ENCODE peak calls at places on chromosomes 7 and 10, in ten cellular contexts. One of them, this sample, is unnamed.

GRCh38 chr7:73515184-73515583 is 6.9 kb downstream of the BAZ1B start:
- DNase-seq in heart left ventricle: no peak
- DNase-seq in choroid plexus epithelial cell: no peak
- DNase-seq in brain microvascular endothelial cell: no peak
- DNase-seq in cardiac fibroblast: no peak
- DNase-seq in stomach: no peak
- DNase-seq in HCT116: no peak
- DNase-seq in gastrocnemius medialis: no peak
- DNase-seq in heart right ventricle: no peak
- DNase-seq in suprapubic skin: no peak
- DNase-seq in this sample: no peak

GRCh38 chr7:101915000-101915399 is 97.6 kb downstream of the CUX1 start:
- DNase-seq in cardiac fibroblast: no peak
- DNase-seq in gastrocnemius medialis: peak; percentile 76
- DNase-seq in stomach: no peak
- DNase-seq in brain microvascular endothelial cell: no peak
- DNase-seq in heart left ventricle: peak; percentile 81
- DNase-seq in suprapubic skin: peak; percentile 68
- DNase-seq in choroid plexus epithelial cell: no peak
- DNase-seq in HCT116: no peak
- DNase-seq in heart right ventricle: peak; percentile 63
- DNase-seq in this sample: no peak

GRCh38 chr7:2996141-2996540 is 47.5 kb downstream of the CARD11 start:
- DNase-seq in suprapubic skin: no peak
- DNase-seq in cardiac fibroblast: no peak
- DNase-seq in choroid plexus epithelial cell: no peak
- DNase-seq in brain microvascular endothelial cell: no peak
- DNase-seq in heart left ventricle: no peak
- DNase-seq in HCT116: no peak
- DNase-seq in gastrocnemius medialis: no peak
- DNase-seq in stomach: no peak
- DNase-seq in heart right ventricle: no peak
- DNase-seq in this sample: no peak

GRCh38 chr10:29067161-29067560 is 221.7 kb upstream of the LYZL1 start:
- DNase-seq in suprapubic skin: no peak
- DNase-seq in heart right ventricle: no peak
- DNase-seq in HCT116: no peak
- DNase-seq in stomach: no peak
- DNase-seq in heart left ventricle: no peak
- DNase-seq in gastrocnemius medialis: no peak
- DNase-seq in brain microvascular endothelial cell: peak; percentile 16
- DNase-seq in choroid plexus epithelial cell: peak; percentile 56
- DNase-seq in cardiac fibroblast: peak; percentile 6
- DNase-seq in this sample: peak; percentile 95

GRCh38 chr7:68224041-68224534 is 1227.5 kb downstream of the TYW1 start:
- DNase-seq in heart right ventricle: no peak
- DNase-seq in HCT116: no peak
- DNase-seq in suprapubic skin: no peak
- DNase-seq in stomach: no peak
- DNase-seq in brain microvascular endothelial cell: no peak
- DNase-seq in heart left ventricle: no peak
- DNase-seq in choroid plexus epithelial cell: no peak
- DNase-seq in cardiac fibroblast: no peak
- DNase-seq in gastrocnemius medialis: peak; percentile 16
- DNase-seq in this sample: no peak

GRCh38 chr10:102701272-102701671 is 12.9 kb downstream of the ARL3 start:
- DNase-seq in cardiac fibroblast: no peak
- DNase-seq in gastrocnemius medialis: no peak
- DNase-seq in heart left ventricle: no peak
- DNase-seq in brain microvascular endothelial cell: no peak
- DNase-seq in suprapubic skin: no peak
- DNase-seq in heart right ventricle: no peak
- DNase-seq in choroid plexus epithelial cell: no peak
- DNase-seq in stomach: no peak
- DNase-seq in HCT116: no peak
- DNase-seq in this sample: no peak

GRCh38 chr7:143384148-143384547 is 3.0 kb downstream of the ZYX start:
- DNase-seq in cardiac fibroblast: peak; percentile 78
- DNase-seq in heart left ventricle: no peak
- DNase-seq in choroid plexus epithelial cell: peak; percentile 58
- DNase-seq in suprapubic skin: no peak
- DNase-seq in gastrocnemius medialis: peak; percentile 38
- DNase-seq in brain microvascular endothelial cell: peak; percentile 35
- DNase-seq in heart right ventricle: no peak
- DNase-seq in stomach: no peak
- DNase-seq in HCT116: no peak
- DNase-seq in this sample: no peak

GRCh38 chr7:151296202-151296992 is 45.2 kb upstream of the NUB1 start:
- DNase-seq in suprapubic skin: no peak
- DNase-seq in choroid plexus epithelial cell: no peak
- DNase-seq in heart left ventricle: no peak
- DNase-seq in heart right ventricle: no peak
- DNase-seq in stomach: no peak
- DNase-seq in cardiac fibroblast: no peak
- DNase-seq in HCT116: no peak
- DNase-seq in brain microvascular endothelial cell: no peak
- DNase-seq in gastrocnemius medialis: no peak
- DNase-seq in this sample: no peak

DNA sequence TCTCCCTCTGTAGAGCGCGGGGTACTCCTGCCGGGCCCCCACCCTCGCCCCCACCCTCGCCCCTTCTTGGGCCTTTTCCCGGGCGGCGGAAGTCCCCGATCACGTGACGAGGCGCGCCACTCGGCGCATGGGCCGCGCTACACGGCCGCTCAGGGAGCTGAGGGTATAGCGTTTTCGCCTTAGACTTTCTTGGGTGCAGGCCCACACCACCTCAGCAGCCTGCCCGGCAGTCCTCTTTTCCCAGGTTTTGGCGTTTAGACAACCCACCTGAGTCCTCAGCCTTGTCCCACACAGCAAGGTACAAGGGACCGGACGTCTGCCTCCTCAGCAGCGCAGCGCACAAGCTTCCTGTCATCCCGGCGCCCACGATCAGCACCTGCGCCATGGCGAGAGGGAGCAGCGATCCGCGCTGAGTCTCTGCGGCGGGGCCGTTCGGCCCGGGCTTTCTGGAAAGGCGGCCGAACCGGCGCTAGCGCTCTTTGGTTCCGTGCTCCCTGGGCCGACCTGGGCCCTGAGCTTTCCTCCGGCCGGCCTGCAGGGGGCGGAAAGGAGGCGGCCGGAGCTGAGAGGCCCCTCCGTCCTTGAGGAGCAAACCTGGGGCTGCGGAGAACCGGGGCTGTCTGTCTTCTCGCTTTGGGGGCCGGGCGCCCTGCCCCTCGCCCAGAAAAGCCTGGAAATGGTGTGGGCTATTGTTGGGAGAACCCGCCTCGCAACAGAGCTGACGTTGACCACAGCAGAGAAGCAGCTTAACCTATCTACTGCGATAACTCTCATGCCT is at the start of gene RNLS:
- DNase-seq in HCT116: no peak
- DNase-seq in stomach: peak; percentile 51
- DNase-seq in gastrocnemius medialis: peak; percentile 66
- DNase-seq in choroid plexus epithelial cell: peak; percentile 70
- DNase-seq in heart left ventricle: peak; percentile 79
- DNase-seq in suprapubic skin: peak; percentile 81
- DNase-seq in cardiac fibroblast: peak; percentile 62
- DNase-seq in brain microvascular endothelial cell: peak; percentile 19
- DNase-seq in heart right ventricle: peak; percentile 80
- DNase-seq in this sample: no peak
- H3K4me3 ChIP-seq in HCT116: no peak within 1 kb of the TSS
- H3K4me3 ChIP-seq in stomach: peak within 1 kb of the TSS; percentile 56
- H3K4me3 ChIP-seq in gastrocnemius medialis: peak within 1 kb of the TSS; percentile 97
- H3K4me3 ChIP-seq in choroid plexus epithelial cell: peak within 1 kb of the TSS; percentile 77
- H3K4me3 ChIP-seq in heart left ventricle: peak within 1 kb of the TSS; percentile 73
- H3K4me3 ChIP-seq in suprapubic skin: peak within 1 kb of the TSS; percentile 64
- H3K4me3 ChIP-seq in cardiac fibroblast: peak within 1 kb of the TSS; percentile 47
- H3K4me3 ChIP-seq in brain microvascular endothelial cell: peak within 1 kb of the TSS; percentile 70
- H3K4me3 ChIP-seq in heart right ventricle: peak within 1 kb of the TSS; percentile 74
- H3K4me3 ChIP-seq in this sample: peak within 1 kb of the TSS; percentile 54

GRCh38 chr7:140179339-140179738 is 2.6 kb upstream of the KDM7A start:
- DNase-seq in HCT116: no peak
- DNase-seq in suprapubic skin: no peak
- DNase-seq in stomach: no peak
- DNase-seq in cardiac fibroblast: no peak
- DNase-seq in heart right ventricle: no peak
- DNase-seq in choroid plexus epithelial cell: no peak
- DNase-seq in gastrocnemius medialis: no peak
- DNase-seq in brain microvascular endothelial cell: no peak
- DNase-seq in heart left ventricle: no peak
- DNase-seq in this sample: no peak

GRCh38 chr7:140175221-140176218 is 1.3 kb downstream of the KDM7A start:
- DNase-seq in suprapubic skin: peak; percentile 98
- DNase-seq in stomach: peak; percentile 94
- DNase-seq in brain microvascular endothelial cell: peak; percentile 95
- DNase-seq in heart right ventricle: peak; percentile 88
- DNase-seq in choroid plexus epithelial cell: peak; percentile 96
- DNase-seq in gastrocnemius medialis: peak; percentile 94
- DNase-seq in heart left ventricle: peak; percentile 93
- DNase-seq in HCT116: peak; percentile 91
- DNase-seq in cardiac fibroblast: peak; percentile 98
- DNase-seq in this sample: peak; percentile 81

GRCh38 chr7:140176271-140176701 is 497 bp downstream of the KDM7A start:
- DNase-seq in cardiac fibroblast: no peak
- DNase-seq in stomach: peak; percentile 27
- DNase-seq in heart right ventricle: peak; percentile 35
- DNase-seq in brain microvascular endothelial cell: no peak
- DNase-seq in heart left ventricle: no peak
- DNase-seq in suprapubic skin: no peak
- DNase-seq in choroid plexus epithelial cell: no peak
- DNase-seq in HCT116: no peak
- DNase-seq in gastrocnemius medialis: no peak
- DNase-seq in this sample: no peak

GRCh38 chr7:140174217-140174616 is 2.6 kb downstream of the KDM7A start:
- DNase-seq in brain microvascular endothelial cell: no peak
- DNase-seq in cardiac fibroblast: no peak
- DNase-seq in stomach: no peak
- DNase-seq in gastrocnemius medialis: no peak
- DNase-seq in suprapubic skin: no peak
- DNase-seq in heart right ventricle: no peak
- DNase-seq in heart left ventricle: no peak
- DNase-seq in choroid plexus epithelial cell: no peak
- DNase-seq in HCT116: no peak
- DNase-seq in this sample: no peak

DNA sequence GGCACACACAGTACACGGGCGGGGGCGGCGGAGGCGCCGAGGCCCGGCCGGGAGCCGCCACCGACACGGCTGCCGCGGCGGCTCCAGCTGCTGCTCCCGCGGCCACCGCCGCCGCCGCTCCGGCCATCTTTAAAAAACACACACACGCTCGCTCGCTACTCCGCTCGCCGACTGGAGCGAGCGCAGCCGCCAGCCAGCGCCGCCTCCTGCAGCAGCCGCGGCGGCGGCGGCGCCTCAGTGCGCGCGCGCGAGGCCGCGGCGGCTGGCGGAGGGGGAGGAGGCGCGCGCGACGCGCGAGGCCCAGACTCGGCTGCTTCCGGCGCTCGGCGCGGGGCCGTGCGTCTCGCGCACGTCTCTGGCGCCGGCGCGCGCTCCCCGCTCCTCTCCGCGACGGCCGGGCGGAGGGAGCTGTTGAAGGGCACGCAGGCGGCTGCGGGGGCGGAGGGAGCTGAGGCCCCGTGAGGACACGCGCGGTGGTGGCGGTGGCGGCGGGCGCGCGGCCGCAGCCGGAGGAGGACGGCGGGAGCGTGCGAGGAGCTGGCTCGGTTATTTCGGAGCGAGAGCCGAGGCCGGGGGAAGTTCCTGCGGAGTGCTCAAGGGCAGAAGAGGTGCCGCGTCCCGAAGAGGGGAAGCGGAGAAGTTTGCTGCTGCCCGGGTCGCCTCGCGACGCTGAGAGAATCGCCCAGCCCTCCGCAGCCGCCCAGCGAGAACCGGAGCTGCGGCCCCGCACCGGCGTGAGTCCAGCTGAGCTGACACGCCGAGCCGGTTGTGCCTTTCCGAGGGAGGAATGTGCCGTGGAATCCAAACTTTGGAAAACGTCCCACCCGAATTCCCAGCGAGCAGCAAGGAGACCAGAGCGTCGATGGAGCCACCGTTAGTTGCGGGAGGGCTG is at the start of gene KDM7A:
- DNase-seq in stomach: peak; percentile 92
- DNase-seq in brain microvascular endothelial cell: peak; percentile 71
- DNase-seq in choroid plexus epithelial cell: peak; percentile 92
- DNase-seq in HCT116: peak; percentile 69
- DNase-seq in heart right ventricle: peak; percentile 93
- DNase-seq in suprapubic skin: peak; percentile 95
- DNase-seq in heart left ventricle: peak; percentile 95
- DNase-seq in cardiac fibroblast: peak; percentile 88
- DNase-seq in gastrocnemius medialis: peak; percentile 91
- DNase-seq in this sample: peak; percentile 52
- TF ChIP-seq CTCF in stomach: no peak
- TF ChIP-seq CTCF in brain microvascular endothelial cell: no peak
- TF ChIP-seq CTCF in choroid plexus epithelial cell: no peak
- TF ChIP-seq CTCF in HCT116: no peak
- TF ChIP-seq CTCF in heart right ventricle: no peak
- TF ChIP-seq CTCF in suprapubic skin: no peak
- TF ChIP-seq CTCF in heart left ventricle: no peak
- TF ChIP-seq CTCF in cardiac fibroblast: no peak
- TF ChIP-seq CTCF in gastrocnemius medialis: no peak
- TF ChIP-seq CTCF in this sample: no peak

DNA sequence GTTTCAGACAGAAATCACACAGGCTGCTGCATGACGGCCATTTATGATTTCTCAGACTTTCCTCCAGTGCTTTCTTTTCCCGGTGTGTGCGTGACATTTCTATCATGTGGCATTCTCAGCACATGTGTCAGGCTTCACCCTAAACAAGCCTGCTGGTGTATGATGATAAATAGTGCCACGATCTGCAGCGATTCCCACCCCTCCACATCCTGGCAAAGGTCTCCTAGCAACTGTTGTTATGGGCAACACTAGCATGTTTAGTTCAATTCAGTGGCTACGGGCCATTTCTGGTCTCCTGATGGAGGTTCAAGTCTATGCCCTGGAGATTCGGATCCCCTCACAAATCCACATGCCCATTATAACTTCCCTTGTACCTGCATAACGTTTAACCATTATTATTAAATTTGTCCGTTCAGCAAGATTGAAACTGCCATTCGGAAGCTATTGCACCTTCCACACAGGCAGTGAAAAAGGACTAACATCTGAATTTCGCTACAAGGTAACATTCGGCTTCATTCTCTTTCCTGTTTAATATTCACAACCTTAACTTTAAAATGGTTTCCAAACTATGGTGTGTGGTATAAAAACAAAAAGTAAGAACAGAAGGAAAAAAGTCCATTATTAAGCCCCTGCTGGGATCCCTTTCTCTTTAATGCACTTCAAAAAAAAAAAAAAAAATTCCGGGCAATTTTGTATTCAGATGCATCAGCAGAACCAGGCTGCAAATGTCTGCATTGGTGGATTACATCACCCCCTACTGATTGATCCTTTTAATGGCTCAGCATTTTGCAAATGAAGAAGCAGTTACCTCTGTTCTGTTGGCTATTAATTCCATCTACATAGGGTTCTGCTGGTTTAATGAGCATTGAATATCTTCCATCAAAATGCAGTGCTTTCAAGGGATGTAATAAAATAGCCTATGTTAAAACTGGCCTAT is 90.2 kb downstream of the FRMD4A start:
- DNase-seq in gastrocnemius medialis: no peak
- DNase-seq in cardiac fibroblast: peak; percentile 39
- DNase-seq in heart right ventricle: no peak
- DNase-seq in heart left ventricle: no peak
- DNase-seq in brain microvascular endothelial cell: peak; percentile 63
- DNase-seq in HCT116: no peak
- DNase-seq in stomach: no peak
- DNase-seq in suprapubic skin: no peak
- DNase-seq in choroid plexus epithelial cell: no peak
- DNase-seq in this sample: no peak
- H3K4me3 ChIP-seq in gastrocnemius medialis: no peak overlapping the region
- H3K4me3 ChIP-seq in cardiac fibroblast: no peak overlapping the region
- H3K4me3 ChIP-seq in heart right ventricle: no peak overlapping the region
- H3K4me3 ChIP-seq in heart left ventricle: no peak overlapping the region
- H3K4me3 ChIP-seq in brain microvascular endothelial cell: no peak overlapping the region
- H3K4me3 ChIP-seq in HCT116: no peak overlapping the region
- H3K4me3 ChIP-seq in stomach: no peak overlapping the region
- H3K4me3 ChIP-seq in suprapubic skin: no peak overlapping the region
- H3K4me3 ChIP-seq in choroid plexus epithelial cell: no peak overlapping the region
- H3K4me3 ChIP-seq in this sample: no peak overlapping the region

DNA sequence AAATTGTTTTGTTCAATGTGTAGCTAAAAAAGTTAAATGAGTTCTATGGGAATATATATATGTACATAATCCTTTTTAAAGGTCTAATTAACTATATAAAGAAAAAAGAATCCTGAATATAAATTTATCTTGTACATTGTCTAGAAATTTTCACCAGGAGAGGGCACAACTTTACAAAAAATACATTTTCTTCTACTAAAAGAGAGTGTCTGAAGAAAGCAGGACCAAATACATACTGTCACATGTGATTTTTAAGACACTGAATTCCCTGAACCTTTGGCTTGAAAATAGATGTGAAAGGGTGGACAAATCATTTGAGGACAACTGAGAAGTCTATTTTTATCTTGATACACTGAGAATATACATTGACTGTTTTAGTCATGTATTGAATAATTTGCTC is 204.3 kb downstream of the DGKB start:
- DNase-seq in HCT116: no peak
- DNase-seq in stomach: no peak
- DNase-seq in suprapubic skin: no peak
- DNase-seq in choroid plexus epithelial cell: peak; percentile 31
- DNase-seq in gastrocnemius medialis: no peak
- DNase-seq in cardiac fibroblast: peak; percentile 36
- DNase-seq in heart left ventricle: no peak
- DNase-seq in heart right ventricle: no peak
- DNase-seq in brain microvascular endothelial cell: no peak
- DNase-seq in this sample: no peak
- TF ChIP-seq CTCF in HCT116: peak; percentile 23
- TF ChIP-seq CTCF in stomach: no peak
- TF ChIP-seq CTCF in suprapubic skin: no peak
- TF ChIP-seq CTCF in choroid plexus epithelial cell: no peak
- TF ChIP-seq CTCF in gastrocnemius medialis: no peak
- TF ChIP-seq CTCF in cardiac fibroblast: no peak
- TF ChIP-seq CTCF in heart left ventricle: no peak
- TF ChIP-seq CTCF in heart right ventricle: no peak
- TF ChIP-seq CTCF in brain microvascular endothelial cell: no peak
- TF ChIP-seq CTCF in this sample: peak; percentile 6